ENCODE peak calls at places on chromosomes 7 and 10, in six cellular contexts. One of them, this sample, is unnamed.

GRCh38 chr10:70458329-70459060 is 17.0 kb upstream of the NODAL start:
- DNase-seq in astrocyte: peak
- DNase-seq in A549: no peak
- DNase-seq in IMR-90: peak
- DNase-seq in neural progenitor cell: peak
- DNase-seq in fibroblast of lung: peak
- DNase-seq in this sample: no peak

GRCh38 chr10:34814228-34815173 is 595 bp downstream of the PARD3 start:
- DNase-seq in astrocyte: no peak
- DNase-seq in A549: peak
- DNase-seq in IMR-90: peak
- DNase-seq in neural progenitor cell: peak
- DNase-seq in fibroblast of lung: peak
- DNase-seq in this sample: no peak

GRCh38 chr7:127792528-127793342 is 140.7 kb downstream of the SND1 start:
- DNase-seq in astrocyte: no peak
- DNase-seq in A549: peak
- DNase-seq in IMR-90: no peak
- DNase-seq in neural progenitor cell: peak
- DNase-seq in fibroblast of lung: no peak
- DNase-seq in this sample: no peak

GRCh38 chr10:96863922-96864543 is 31.9 kb downstream of the LCOR start:
- DNase-seq in astrocyte: peak
- DNase-seq in A549: peak
- DNase-seq in IMR-90: peak
- DNase-seq in neural progenitor cell: no peak
- DNase-seq in fibroblast of lung: peak
- DNase-seq in this sample: peak

GRCh38 chr10:24891823-24892222 is 60.6 kb downstream of the PRTFDC1 start:
- DNase-seq in astrocyte: peak
- DNase-seq in A549: peak
- DNase-seq in IMR-90: peak
- DNase-seq in neural progenitor cell: no peak
- DNase-seq in fibroblast of lung: peak
- DNase-seq in this sample: peak

GRCh38 chr10:57664815-57665214 is 602.9 kb downstream of the IPMK start:
- DNase-seq in astrocyte: no peak
- DNase-seq in A549: no peak
- DNase-seq in IMR-90: no peak
- DNase-seq in neural progenitor cell: no peak
- DNase-seq in fibroblast of lung: peak
- DNase-seq in this sample: no peak

GRCh38 chr10:59315465-59315864 is 46.9 kb downstream of the FAM13C start:
- DNase-seq in astrocyte: no peak
- DNase-seq in A549: no peak
- DNase-seq in IMR-90: no peak
- DNase-seq in neural progenitor cell: no peak
- DNase-seq in fibroblast of lung: no peak
- DNase-seq in this sample: no peak

GRCh38 chr7:135980665-135981180 is 3.6 kb upstream of the MTPN start:
- DNase-seq in astrocyte: peak
- DNase-seq in A549: no peak
- DNase-seq in IMR-90: peak
- DNase-seq in neural progenitor cell: no peak
- DNase-seq in fibroblast of lung: peak
- DNase-seq in this sample: no peak

GRCh38 chr7:111853231-111853990 is 291.1 kb upstream of the IMMP2L start:
- DNase-seq in astrocyte: no peak
- DNase-seq in A549: no peak
- DNase-seq in IMR-90: no peak
- DNase-seq in neural progenitor cell: peak
- DNase-seq in fibroblast of lung: no peak
- DNase-seq in this sample: no peak

GRCh38 chr10:106571216-106571954 is 593.1 kb downstream of the SORCS1 start:
- DNase-seq in astrocyte: peak
- DNase-seq in A549: peak
- DNase-seq in IMR-90: peak
- DNase-seq in neural progenitor cell: peak
- DNase-seq in fibroblast of lung: peak
- DNase-seq in this sample: no peak

GRCh38 chr10:121854809-121855445 is 72.9 kb downstream of the ATE1 start:
- DNase-seq in astrocyte: no peak
- DNase-seq in A549: no peak
- DNase-seq in IMR-90: no peak
- DNase-seq in neural progenitor cell: no peak
- DNase-seq in fibroblast of lung: no peak
- DNase-seq in this sample: no peak

GRCh38 chr7:157682946-157683239 is 346.1 kb downstream of the DNAJB6 start:
- DNase-seq in astrocyte: no peak
- DNase-seq in A549: no peak
- DNase-seq in IMR-90: no peak
- DNase-seq in neural progenitor cell: no peak
- DNase-seq in fibroblast of lung: no peak
- DNase-seq in this sample: no peak

GRCh38 chr10:13943735-13944398 is 357.1 kb downstream of the PRPF18 start:
- DNase-seq in astrocyte: no peak
- DNase-seq in A549: no peak
- DNase-seq in IMR-90: no peak
- DNase-seq in neural progenitor cell: peak
- DNase-seq in fibroblast of lung: no peak
- DNase-seq in this sample: no peak

GRCh38 chr7:8125680-8126444 is 136.1 kb downstream of the ICA1 start:
- DNase-seq in astrocyte: no peak
- DNase-seq in A549: no peak
- DNase-seq in IMR-90: no peak
- DNase-seq in neural progenitor cell: no peak
- DNase-seq in fibroblast of lung: no peak
- DNase-seq in this sample: no peak

GRCh38 chr7:84060760-84061261 is 133.8 kb downstream of the SEMA3A start:
- DNase-seq in astrocyte: peak
- DNase-seq in A549: peak
- DNase-seq in IMR-90: peak
- DNase-seq in neural progenitor cell: no peak
- DNase-seq in fibroblast of lung: peak
- DNase-seq in this sample: no peak

GRCh38 chr10:114181971-114182370 is 2.8 kb downstream of the TDRD1 start:
- DNase-seq in astrocyte: no peak
- DNase-seq in A549: no peak
- DNase-seq in IMR-90: no peak
- DNase-seq in neural progenitor cell: no peak
- DNase-seq in fibroblast of lung: no peak
- DNase-seq in this sample: no peak

GRCh38 chr10:92990615-92991014 is 70.0 kb upstream of the CYP26C1 start:
- DNase-seq in astrocyte: peak
- DNase-seq in A549: no peak
- DNase-seq in IMR-90: peak
- DNase-seq in neural progenitor cell: no peak
- DNase-seq in fibroblast of lung: peak
- DNase-seq in this sample: no peak

GRCh38 chr7:95481768-95482167 is 4.0 kb upstream of the ASB4 start:
- DNase-seq in astrocyte: no peak
- DNase-seq in A549: no peak
- DNase-seq in IMR-90: no peak
- DNase-seq in neural progenitor cell: no peak
- DNase-seq in fibroblast of lung: no peak
- DNase-seq in this sample: no peak

GRCh38 chr7:97751566-97751965 is 19.7 kb downstream of the TAC1 start:
- DNase-seq in astrocyte: no peak
- DNase-seq in A549: no peak
- DNase-seq in IMR-90: no peak
- DNase-seq in neural progenitor cell: no peak
- DNase-seq in fibroblast of lung: no peak
- DNase-seq in this sample: no peak

GRCh38 chr7:27560706-27561235 is 101.9 kb downstream of the HIBADH start:
- DNase-seq in astrocyte: peak
- DNase-seq in A549: no peak
- DNase-seq in IMR-90: peak
- DNase-seq in neural progenitor cell: no peak
- DNase-seq in fibroblast of lung: peak
- DNase-seq in this sample: no peak

GRCh38 chr7:24075426-24075810 is 208.6 kb upstream of the NPY start:
- DNase-seq in astrocyte: no peak
- DNase-seq in A549: no peak
- DNase-seq in IMR-90: no peak
- DNase-seq in neural progenitor cell: no peak
- DNase-seq in fibroblast of lung: no peak
- DNase-seq in this sample: no peak

GRCh38 chr10:71234017-71234894 is 21.9 kb downstream of the UNC5B start:
- DNase-seq in astrocyte: no peak
- DNase-seq in A549: no peak
- DNase-seq in IMR-90: no peak
- DNase-seq in neural progenitor cell: no peak
- DNase-seq in fibroblast of lung: no peak
- DNase-seq in this sample: no peak

GRCh38 chr10:22278441-22278782 is 37.8 kb upstream of the COMMD3 start:
- DNase-seq in astrocyte: no peak
- DNase-seq in A549: no peak
- DNase-seq in IMR-90: no peak
- DNase-seq in neural progenitor cell: no peak
- DNase-seq in fibroblast of lung: no peak
- DNase-seq in this sample: no peak

GRCh38 chr10:113129117-113129516 is 179.1 kb downstream of the TCF7L2 start:
- DNase-seq in astrocyte: no peak
- DNase-seq in A549: no peak
- DNase-seq in IMR-90: no peak
- DNase-seq in neural progenitor cell: peak
- DNase-seq in fibroblast of lung: no peak
- DNase-seq in this sample: no peak
- H3K4me2 ChIP-seq in astrocyte: no peak
- H3K4me2 ChIP-seq in A549: peak
- H3K4me2 ChIP-seq in IMR-90: no peak
- H3K4me2 ChIP-seq in neural progenitor cell: peak
- H3K4me2 ChIP-seq in fibroblast of lung: peak
- H3K4me2 ChIP-seq in this sample: no peak

DNA sequence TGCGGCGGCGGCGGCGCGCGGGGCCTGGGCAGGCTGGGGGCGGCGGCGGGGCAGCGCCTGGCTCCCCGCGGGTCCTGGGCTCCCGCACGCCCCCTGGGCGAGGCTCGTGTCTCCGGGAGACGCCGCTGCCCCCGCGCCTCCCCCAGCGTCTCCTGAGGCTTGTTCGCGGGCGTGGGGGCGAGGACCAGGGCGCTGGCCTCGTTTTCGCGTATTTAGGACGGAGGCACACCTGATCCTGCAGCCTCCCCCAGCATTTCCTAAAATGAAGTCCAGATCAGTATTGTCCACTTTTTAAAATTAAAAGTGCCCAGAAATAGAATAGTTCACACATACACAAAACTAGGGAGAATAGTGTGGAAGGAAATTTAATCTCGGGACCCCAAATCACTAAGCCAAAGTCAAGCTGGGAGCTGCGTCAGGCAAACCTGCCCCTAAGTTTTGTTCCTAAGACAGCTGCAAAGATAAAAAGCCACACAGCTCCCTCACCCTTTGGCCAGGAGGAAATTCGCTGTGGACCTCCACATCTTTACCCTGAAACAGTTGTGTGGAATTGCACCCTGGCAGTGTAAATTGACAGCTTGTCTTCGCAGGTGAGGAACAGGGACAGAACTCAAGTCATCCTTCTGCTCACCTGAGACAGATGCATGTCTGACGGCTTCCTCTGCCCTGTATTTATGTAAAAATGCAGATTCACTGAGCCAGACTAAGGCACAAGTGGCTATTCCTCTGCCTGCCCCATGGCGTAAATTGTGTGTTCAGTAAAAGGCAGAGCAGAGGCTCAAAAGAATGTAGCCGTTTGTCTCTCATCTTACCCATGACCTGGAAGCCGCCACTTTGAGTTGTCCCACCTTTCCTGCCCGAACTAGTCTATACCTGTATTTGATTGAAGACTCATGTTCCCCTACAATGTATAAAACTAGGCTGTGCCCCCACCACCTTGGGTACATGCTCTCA is 740 bp downstream of the GALNT11 start:
- DNase-seq in astrocyte: no peak
- DNase-seq in A549: no peak
- DNase-seq in IMR-90: no peak
- DNase-seq in neural progenitor cell: no peak
- DNase-seq in fibroblast of lung: no peak
- DNase-seq in this sample: no peak
- TF ChIP-seq CTCF in astrocyte: no peak
- TF ChIP-seq CTCF in A549: no peak
- TF ChIP-seq CTCF in IMR-90: no peak
- TF ChIP-seq CTCF in neural progenitor cell: peak
- TF ChIP-seq CTCF in fibroblast of lung: no peak
- TF ChIP-seq CTCF in this sample: no peak

DNA sequence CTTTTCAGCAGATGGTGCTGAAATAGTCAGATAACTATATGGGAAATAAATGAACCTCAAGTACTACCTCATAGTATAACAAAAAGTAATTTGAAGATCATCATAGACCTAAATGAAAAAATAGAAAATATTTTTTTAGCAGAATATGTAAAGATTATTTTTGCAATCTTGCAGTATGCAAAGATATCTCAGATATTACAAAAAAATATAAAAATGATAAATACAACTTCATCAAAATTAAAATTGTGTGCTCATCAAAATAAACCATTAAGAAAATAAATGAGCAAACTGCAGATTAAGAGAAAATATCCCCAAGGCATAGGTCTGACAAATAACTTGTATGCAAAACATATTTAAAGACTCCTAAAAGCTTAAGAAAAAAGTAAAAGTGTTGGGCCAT is 83.4 kb upstream of the KCND2 start:
- DNase-seq in astrocyte: no peak
- DNase-seq in A549: no peak
- DNase-seq in IMR-90: no peak
- DNase-seq in neural progenitor cell: no peak
- DNase-seq in fibroblast of lung: no peak
- DNase-seq in this sample: no peak
- H3K4me2 ChIP-seq in astrocyte: no peak
- H3K4me2 ChIP-seq in A549: no peak
- H3K4me2 ChIP-seq in IMR-90: no peak
- H3K4me2 ChIP-seq in neural progenitor cell: peak
- H3K4me2 ChIP-seq in fibroblast of lung: no peak
- H3K4me2 ChIP-seq in this sample: no peak

DNA sequence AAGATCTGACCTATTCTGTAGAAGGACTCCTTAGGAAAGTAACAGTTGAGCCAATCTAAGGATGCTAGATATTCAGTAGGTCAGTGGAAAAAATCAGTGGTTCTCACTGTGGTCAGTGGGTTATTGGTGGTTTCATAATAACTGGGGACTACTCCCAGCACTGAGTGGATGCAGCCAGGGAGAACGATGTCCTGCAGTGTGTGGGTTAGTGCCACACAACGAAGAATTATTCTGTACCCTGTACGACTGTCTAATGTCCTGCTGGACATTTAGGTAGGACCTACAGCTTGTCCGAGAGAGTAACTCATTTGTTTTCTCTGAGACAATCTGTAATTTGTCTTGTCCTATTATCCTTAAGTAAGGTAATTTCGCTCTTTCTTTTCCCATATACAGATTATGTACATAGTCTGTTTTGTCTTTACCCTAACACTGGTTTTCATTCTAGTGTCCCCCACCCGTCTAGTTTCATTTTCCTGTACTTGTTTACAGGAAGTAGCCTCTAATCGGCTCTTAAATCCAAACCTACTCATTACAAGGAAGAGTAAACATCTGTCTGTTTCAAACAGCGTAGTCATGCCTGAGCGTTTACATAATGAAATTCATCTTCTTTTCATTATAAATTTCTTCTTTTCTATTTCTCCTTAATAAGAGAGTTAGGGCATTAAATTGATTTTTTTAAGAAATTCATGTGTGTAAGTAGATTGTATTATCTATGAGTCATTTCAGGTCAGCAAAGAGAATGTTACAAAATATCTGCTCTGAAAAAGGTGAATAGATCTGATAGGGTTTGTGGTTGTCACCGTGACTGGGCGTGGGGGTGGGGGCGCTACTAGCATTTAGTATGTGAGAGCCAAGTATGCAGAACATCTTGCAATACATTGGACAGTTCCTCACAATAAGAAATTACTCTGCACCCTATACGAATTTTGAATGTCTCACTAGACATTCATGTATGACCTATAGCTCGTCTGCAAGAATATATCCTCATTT is 8.3 kb upstream of the ZC3HAV1L start:
- DNase-seq in astrocyte: no peak
- DNase-seq in A549: peak
- DNase-seq in IMR-90: peak
- DNase-seq in neural progenitor cell: no peak
- DNase-seq in fibroblast of lung: no peak
- DNase-seq in this sample: no peak
- TF ChIP-seq CTCF in astrocyte: no peak
- TF ChIP-seq CTCF in A549: no peak
- TF ChIP-seq CTCF in IMR-90: no peak
- TF ChIP-seq CTCF in neural progenitor cell: no peak
- TF ChIP-seq CTCF in fibroblast of lung: no peak
- TF ChIP-seq CTCF in this sample: no peak